ENCODE peak calls at places on chromosomes 4 and X, in six cellular contexts. J, L, Y, H, B and T are unnamed samples.

GRCh38 chrX:42085836-42086235 is 162.5 kb upstream of the CASK start:
- DNase-seq in J (no peak), L (no peak), H (no peak), Y (peak; percentile 23), B (no peak), T (no peak)

GRCh38 chr4:148965080-148965479 is 522.9 kb upstream of the NR3C2 start:
- DNase-seq in H (no peak), J (no peak), B (no peak), Y (no peak), L (no peak), T (no peak)

GRCh38 chrX:43595931-43596330 is 60.2 kb upstream of the MAOA start:
- DNase-seq in L (no peak), H (no peak), J (no peak), Y (no peak), B (no peak), T (no peak)

GRCh38 chr4:2948895-2949781 is 14.1 kb downstream of the NOP14 start:
- DNase-seq in B (no peak), L (no peak), J (no peak), H (peak; percentile 37), Y (peak; percentile 30), T (no peak)

GRCh38 chr4:102503301-102503746 is 2.2 kb downstream of the NFKB1 start:
- DNase-seq in B (no peak), Y (peak; percentile 24), J (no peak), L (no peak), H (no peak), T (no peak)

GRCh38 chr4:121876976-121877773 is 6.9 kb upstream of the BBS7 start:
- DNase-seq in B (no peak), H (peak; percentile 55), J (no peak), Y (no peak), L (no peak), T (no peak)

GRCh38 chrX:122238801-122239200 is 945.3 kb upstream of the GRIA3 start:
- DNase-seq in L (no peak), J (no peak), B (no peak), Y (no peak), H (no peak), T (no peak)

GRCh38 chrX:103063191-103063845 is 653 bp downstream of the BEX1 start:
- DNase-seq in Y (peak; percentile 43), L (no peak), H (peak; percentile 53), J (no peak), B (no peak), T (peak; percentile 18)

GRCh38 chr4:89829470-89830138 is 7.4 kb downstream of the SNCA start:
- DNase-seq in L (no peak), H (no peak), Y (no peak), J (peak; percentile 18), B (peak; percentile 65), T (no peak)

GRCh38 chrX:109793191-109793590 is 60.1 kb upstream of the ACSL4 start:
- DNase-seq in B (no peak), J (no peak), L (no peak), H (no peak), Y (peak; percentile 76), T (no peak)

GRCh38 chrX:83004012-83004411 is 504.1 kb upstream of the POU3F4 start:
- DNase-seq in B (no peak), J (no peak), Y (no peak), H (no peak), L (no peak), T (no peak)

GRCh38 chrX:34884693-34885277 is 57.8 kb upstream of the FAM47B start:
- DNase-seq in B (no peak), L (no peak), J (no peak), H (peak; percentile 58), Y (peak; percentile 71), T (peak; percentile 32)

DNA sequence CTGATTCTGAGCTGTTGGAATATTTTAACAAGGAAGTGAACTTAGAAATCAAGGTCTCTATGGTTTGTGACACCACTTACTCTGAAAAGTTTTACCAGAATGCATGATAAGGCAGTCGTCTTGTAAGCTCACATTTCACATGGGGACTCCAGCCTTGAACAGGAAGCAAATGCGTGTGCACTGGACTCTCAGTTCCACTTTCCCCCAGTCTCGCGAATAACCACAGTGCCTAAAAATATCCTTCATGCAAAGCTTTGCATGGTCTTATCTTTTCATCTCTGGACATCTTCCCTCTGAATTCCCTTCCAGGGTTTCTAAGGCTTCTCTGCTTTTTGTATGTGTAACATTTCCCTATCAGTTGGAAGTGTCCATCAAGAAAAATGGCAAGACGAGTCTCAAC is 581.8 kb downstream of the NLGN4X start:
- DNase-seq in J (peak; percentile 75), L (no peak), H (no peak), B (no peak), Y (no peak), T (no peak)
- H3K4me3 ChIP-seq in J (no peak overlapping the region), L (no peak overlapping the region), H (no peak overlapping the region), B (no peak overlapping the region), Y (no peak overlapping the region), T (no peak overlapping the region)

GRCh38 chr4:146029147-146029546 is 90.5 kb upstream of the ZNF827 start:
- DNase-seq in B (no peak), L (no peak), J (no peak), Y (peak; percentile 32), H (no peak), T (no peak)
- TF ChIP-seq CTCF in B (no peak), L (no peak), J (peak; percentile 53), Y (no peak), H (no peak), T (no peak)

GRCh38 chr4:56961107-56961500 is 16.3 kb downstream of the NOA1 start:
- DNase-seq in H (no peak), Y (no peak), B (no peak), J (no peak), L (no peak), T (no peak)

GRCh38 chr4:56958111-56958517 is 19.3 kb downstream of the NOA1 start:
- DNase-seq in L (peak; percentile 53), H (peak; percentile 86), J (no peak), Y (peak; percentile 78), B (no peak), T (peak; percentile 95)

GRCh38 chr4:56953680-56954520 is 23.5 kb downstream of the NOA1 start:
- DNase-seq in Y (no peak), L (no peak), H (no peak), J (no peak), B (no peak), T (no peak)

DNA sequence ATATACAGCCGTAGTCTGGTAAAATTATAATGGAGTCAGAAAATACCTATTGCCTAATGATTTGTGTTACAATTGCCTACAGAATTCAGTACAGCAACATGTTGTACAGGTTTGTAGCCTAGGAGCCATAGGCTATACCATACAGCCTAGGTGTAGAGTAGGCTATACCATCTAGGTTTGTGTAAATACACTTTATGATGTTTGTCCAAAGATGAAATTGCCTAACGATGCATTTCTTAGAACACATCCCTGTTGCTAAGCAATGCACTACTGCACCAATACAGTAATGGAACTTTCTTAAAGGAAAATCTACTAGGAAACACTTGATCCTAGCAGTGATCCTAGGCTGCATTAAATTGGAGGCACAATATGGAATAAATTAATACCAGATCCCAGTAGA is 18.3 kb downstream of the NOA1 start:
- DNase-seq in H (no peak), B (no peak), J (no peak), L (no peak), Y (peak; percentile 19), T (no peak)
- H3K4me3 ChIP-seq in H (no peak overlapping the region), B (no peak overlapping the region), J (no peak overlapping the region), L (no peak overlapping the region), Y (no peak overlapping the region), T (no peak overlapping the region)

DNA sequence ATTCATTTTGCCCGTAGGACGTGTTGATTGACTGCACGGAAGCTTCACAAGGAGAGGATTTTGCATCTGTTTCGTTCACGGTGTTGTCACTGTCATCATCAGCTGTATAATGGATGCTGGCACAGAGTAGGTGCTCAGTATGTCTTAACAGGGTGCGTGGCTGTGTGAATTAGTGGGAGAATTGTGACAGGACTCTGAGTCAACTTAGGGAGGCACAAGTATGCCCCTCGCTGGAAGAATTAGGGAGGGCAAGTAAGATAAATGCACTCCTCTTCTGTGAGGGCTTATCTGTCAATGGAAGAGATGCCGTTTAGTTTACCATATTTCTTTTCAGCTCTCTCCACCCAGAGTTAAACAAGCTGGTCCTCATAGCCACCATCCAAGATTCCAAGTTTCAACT is 107.2 kb downstream of the TRIML1 start:
- DNase-seq in L (no peak), H (peak; percentile 62), J (no peak), Y (peak; percentile 21), B (no peak), T (no peak)
- TF ChIP-seq CTCF in L (no peak), H (peak; percentile 41), J (no peak), Y (peak; percentile 31), B (no peak), T (no peak)

GRCh38 chrX:25005034-25005381 is 10.8 kb downstream of the ARX start:
- DNase-seq in B (no peak), J (no peak), H (no peak), L (no peak), Y (no peak), T (no peak)
- H3K4me3 ChIP-seq in B (no peak overlapping the region), J (no peak overlapping the region), H (no peak overlapping the region), L (peak overlapping the region; percentile 32), Y (peak overlapping the region; percentile 51), T (peak overlapping the region; percentile 1)

GRCh38 chr4:1745697-1746096 is 24.4 kb downstream of the TACC3 start:
- DNase-seq in L (no peak), B (no peak), H (no peak), Y (no peak), J (no peak), T (no peak)

GRCh38 chr4:1747603-1747967 is 26.3 kb downstream of the TACC3 start:
- DNase-seq in B (no peak), Y (no peak), H (no peak), L (no peak), J (no peak), T (no peak)

GRCh38 chr4:1746919-1747602 is 25.7 kb downstream of the TACC3 start:
- DNase-seq in L (no peak), B (no peak), J (no peak), H (no peak), Y (no peak), T (no peak)

GRCh38 chr4:1745165-1745564 is 23.8 kb downstream of the TACC3 start:
- DNase-seq in Y (no peak), L (no peak), B (no peak), J (no peak), H (no peak), T (no peak)

GRCh38 chr4:1746265-1746691 is 25.0 kb downstream of the TACC3 start:
- DNase-seq in L (no peak), B (peak; percentile 67), Y (peak; percentile 59), H (peak; percentile 83), J (no peak), T (peak; percentile 22)
- TF ChIP-seq CTCF in L (peak; percentile 67), B (peak; percentile 57), Y (peak; percentile 71), H (peak; percentile 92), J (peak; percentile 81), T (peak; percentile 87)

GRCh38 chrX:3144651-3145050 is 103.4 kb downstream of the ARSF start:
- DNase-seq in B (no peak), Y (no peak), L (no peak), H (no peak), J (no peak), T (no peak)

GRCh38 chrX:3143043-3143799 is 102.0 kb downstream of the ARSF start:
- DNase-seq in L (no peak), H (peak; percentile 15), Y (no peak), B (peak; percentile 45), J (peak; percentile 8), T (no peak)

GRCh38 chrX:3142259-3143042 is 101.2 kb downstream of the ARSF start:
- DNase-seq in Y (no peak), H (peak; percentile 3), J (no peak), B (peak; percentile 27), L (no peak), T (no peak)

GRCh38 chrX:3141031-3141430 is 99.8 kb downstream of the ARSF start:
- DNase-seq in B (no peak), Y (no peak), L (no peak), H (no peak), J (no peak), T (peak; percentile 64)

GRCh38 chrX:3145716-3146115 is 104.4 kb downstream of the ARSF start:
- DNase-seq in J (no peak), H (no peak), L (no peak), B (no peak), Y (no peak), T (no peak)
- H3K4me3 ChIP-seq in J (no peak overlapping the region), H (no peak overlapping the region), L (no peak overlapping the region), B (no peak overlapping the region), Y (no peak overlapping the region), T (peak overlapping the region; percentile 18)